ENCODE peak calls at places on chromosome 17, in nine cellular contexts. M is spleen; H is MG63; S is uterus; N is naive thymus-derived CD4-positive, alpha-beta T cell; Z is AG04450; E is transverse colon; D is IMR-90; P is prostate gland. C is an unnamed sample. For H3K9me3, the result is how much of the 10 kb centered on the place peaks cover.

GRCh38 chr17:33515974-33516373 is 222.9 kb upstream of the ASIC2 start:
- DNase-seq in N (no peak), Z (no peak), E (no peak), P (no peak), M (no peak), H (no peak), D (no peak), S (no peak), C (no peak)

GRCh38 chr17:48102700-48103378 is 1.6 kb upstream of the CBX1 start:
- DNase-seq in H (no peak), N (peak), Z (no peak), D (no peak), E (no peak), S (no peak), M (peak), P (no peak), C (no peak)

GRCh38 chr17:69898606-69899005 is 176.4 kb upstream of the KCNJ16 start:
- DNase-seq in E (no peak), N (no peak), M (no peak), H (no peak), P (no peak), S (no peak), D (no peak), Z (no peak), C (no peak)

GRCh38 chr17:1484586-1485310 is 7.7 kb downstream of the MYO1C start:
- DNase-seq in M (peak), P (no peak), N (peak), E (peak), D (no peak), H (peak), S (peak), Z (no peak), C (peak)

GRCh38 chr17:55903028-55903690 is 152.3 kb downstream of the PCTP start:
- DNase-seq in Z (no peak), S (no peak), E (no peak), P (no peak), N (no peak), D (no peak), M (no peak), H (peak), C (no peak)

GRCh38 chr17:444879-445454 is 92.4 kb upstream of the RPH3AL start:
- DNase-seq in Z (no peak), H (no peak), P (no peak), D (no peak), N (no peak), S (no peak), E (no peak), M (no peak), C (no peak)

GRCh38 chr17:56176101-56176500 is 22.8 kb downstream of the ANKFN1 start:
- DNase-seq in E (no peak), S (no peak), M (no peak), N (no peak), P (no peak), D (peak), H (peak), Z (no peak), C (no peak)

GRCh38 chr17:39969375-39969774 is 6.6 kb downstream of the GSDMA start:
- DNase-seq in E (no peak), Z (no peak), N (no peak), D (no peak), H (no peak), M (no peak), P (no peak), S (no peak), C (no peak)

GRCh38 chr17:59026176-59026939 is 80.3 kb downstream of the TRIM37 start:
- DNase-seq in P (no peak), D (no peak), S (no peak), H (no peak), M (no peak), Z (no peak), N (no peak), E (no peak), C (no peak)

GRCh38 chr17:29257756-29258155 is 11.1 kb downstream of the CRYBA1 start:
- DNase-seq in D (peak), Z (no peak), H (no peak), E (no peak), N (no peak), S (no peak), M (no peak), P (no peak), C (no peak)

GRCh38 chr17:27338536-27338985 is 44.6 kb downstream of the WSB1 start:
- DNase-seq in E (no peak), D (no peak), N (no peak), H (no peak), Z (no peak), P (no peak), M (no peak), S (no peak), C (no peak)

GRCh38 chr17:75065562-75066151 is 18.6 kb downstream of the KCTD2 start:
- DNase-seq in N (no peak), Z (no peak), M (peak), P (no peak), S (no peak), D (no peak), E (no peak), H (no peak), C (no peak)

GRCh38 chr17:57553991-57554825 is 190.9 kb downstream of the CCDC182 start:
- DNase-seq in M (no peak), Z (no peak), H (no peak), D (peak), N (no peak), P (no peak), E (peak), S (no peak), C (no peak)

GRCh38 chr17:57750109-57750845 is 5.2 kb upstream of the CCDC182 start:
- DNase-seq in M (no peak), E (no peak), P (no peak), H (no peak), Z (no peak), N (no peak), S (no peak), D (no peak), C (no peak)

GRCh38 chr17:76359375-76359774 is 5.7 kb upstream of the PRPSAP1 start:
- DNase-seq in M (no peak), E (no peak), Z (no peak), P (no peak), D (no peak), S (no peak), N (no peak), H (no peak), C (no peak)

GRCh38 chr17:43359469-43360105 is 39.2 kb upstream of the ARL4D start:
- DNase-seq in N (peak), Z (no peak), P (no peak), H (no peak), D (no peak), S (no peak), M (no peak), E (peak), C (no peak)

GRCh38 chr17:60139438-60140285 is 10.1 kb upstream of the CA4 start:
- DNase-seq in Z (peak), E (peak), N (peak), S (peak), D (peak), H (peak), M (peak), P (peak), C (peak)

GRCh38 chr17:13626703-13627102 is 25.0 kb upstream of the HS3ST3A1 start:
- DNase-seq in D (peak), M (no peak), H (no peak), E (no peak), P (no peak), S (no peak), N (no peak), Z (peak), C (no peak)

GRCh38 chr17:61658183-61658582 is 67.2 kb upstream of the NACA2 start:
- DNase-seq in M (no peak), H (no peak), E (no peak), Z (no peak), P (no peak), N (no peak), S (no peak), D (no peak), C (no peak)

GRCh38 chr17:19011581-19011980 is 7.0 kb upstream of the FAM83G start:
- DNase-seq in S (no peak), E (no peak), H (no peak), N (no peak), M (peak), Z (no peak), D (no peak), P (no peak), C (no peak)

GRCh38 chr17:66330646-66331037 is 28.2 kb downstream of the PRKCA start:
- DNase-seq in S (peak), Z (no peak), P (no peak), M (no peak), N (no peak), H (no peak), E (no peak), D (no peak), C (no peak)

GRCh38 chr17:63314766-63315165 is 131.3 kb downstream of the CYB561 start:
- DNase-seq in Z (no peak), H (no peak), P (no peak), N (no peak), M (no peak), E (no peak), S (no peak), D (no peak), C (no peak)

GRCh38 chr17:50210249-50211225 is 9.1 kb upstream of the COL1A1 start:
- DNase-seq in Z (peak), S (peak), D (peak), P (no peak), H (peak), E (peak), N (no peak), M (no peak), C (no peak)

GRCh38 chr17:77795685-77796084 is 162.8 kb upstream of the TNRC6C start:
- DNase-seq in D (no peak), N (no peak), Z (no peak), E (no peak), S (no peak), H (no peak), P (no peak), M (peak), C (no peak)

GRCh38 chr17:77107506-77108433 is 33.0 kb upstream of the SEC14L1 start:
- DNase-seq in Z (no peak), H (peak), P (no peak), M (no peak), D (peak), E (peak), S (no peak), N (no peak), C (peak)

GRCh38 chr17:19354123-19354522 is 8.4 kb downstream of the B9D1 start:
- DNase-seq in H (peak), M (no peak), D (peak), N (no peak), P (no peak), Z (peak), E (no peak), S (no peak), C (no peak)

GRCh38 chr17:75544250-75544649 is 18.8 kb downstream of the LLGL2 start:
- DNase-seq in N (no peak), P (no peak), Z (no peak), E (no peak), D (no peak), H (no peak), S (no peak), M (no peak), C (no peak)

GRCh38 chr17:49315974-49316570 is 46.0 kb downstream of the ZNF652 start:
- DNase-seq in S (no peak), N (no peak), H (no peak), E (no peak), P (no peak), D (peak), M (no peak), Z (no peak), C (no peak)

DNA sequence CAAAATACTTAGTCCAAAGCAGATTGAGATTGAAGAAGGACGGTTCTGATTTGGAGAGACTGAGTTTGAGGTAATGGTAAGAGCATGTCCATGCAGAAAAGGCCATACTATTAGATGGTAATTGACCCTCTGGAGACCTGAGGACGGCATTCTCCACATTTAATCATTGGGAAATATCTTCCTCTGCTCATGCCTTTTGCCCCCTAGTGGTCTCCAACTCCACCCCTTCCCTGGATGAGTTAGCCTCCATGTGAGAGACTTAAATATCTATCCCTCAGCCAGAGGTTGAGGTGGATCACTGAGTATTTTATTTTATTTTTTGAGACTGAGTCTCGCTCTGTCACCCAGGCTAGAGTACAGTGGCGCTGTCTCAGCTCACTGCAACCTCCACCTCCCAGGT is 10.4 kb upstream of the OR3A1 start:
- DNase-seq in H (no peak), M (no peak), P (no peak), N (no peak), Z (no peak), S (no peak), D (no peak), E (no peak), C (no peak)
- H3K9me3 ChIP-seq in H (under half), M (under half), P (under half), N (under half), Z (under half), S (under half), D (under half), E (under half), C (under half)

GRCh38 chr17:80153004-80153403 is 6.1 kb upstream of the EIF4A3 start:
- DNase-seq in N (no peak), E (no peak), P (no peak), S (no peak), M (no peak), D (no peak), Z (no peak), H (no peak), C (no peak)
- H3K9me3 ChIP-seq in N (under half), E (under half), P (under half), S (under half), M (under half), D (under half), Z (under half), H (under half), C (under half)

DNA sequence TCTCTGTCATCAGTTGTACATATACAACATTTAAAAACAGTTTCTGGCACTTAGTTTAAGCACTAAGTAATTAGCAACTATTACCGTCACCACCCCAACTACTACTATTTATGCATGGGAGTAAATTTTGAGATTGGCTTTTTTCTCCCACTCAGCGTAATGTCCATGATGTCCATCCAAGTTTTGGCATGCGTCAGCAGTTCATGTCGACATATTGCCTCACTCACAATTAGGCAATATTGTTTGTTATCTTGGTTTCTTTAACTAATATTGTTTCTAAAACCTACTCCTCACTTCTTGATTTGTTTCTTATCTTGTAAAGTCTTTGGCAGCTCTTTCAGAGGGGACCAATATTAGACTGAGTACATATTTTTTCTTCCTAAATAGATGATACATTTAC is 131.3 kb downstream of the KCNJ18 start:
- DNase-seq in E (no peak), P (no peak), N (no peak), Z (no peak), M (no peak), H (no peak), S (no peak), D (no peak), C (no peak)
- H3K9me3 ChIP-seq in E (under half), P (under half), N (under half), Z (under half), M (under half), H (under half), S (under half), D (under half), C (under half)

DNA sequence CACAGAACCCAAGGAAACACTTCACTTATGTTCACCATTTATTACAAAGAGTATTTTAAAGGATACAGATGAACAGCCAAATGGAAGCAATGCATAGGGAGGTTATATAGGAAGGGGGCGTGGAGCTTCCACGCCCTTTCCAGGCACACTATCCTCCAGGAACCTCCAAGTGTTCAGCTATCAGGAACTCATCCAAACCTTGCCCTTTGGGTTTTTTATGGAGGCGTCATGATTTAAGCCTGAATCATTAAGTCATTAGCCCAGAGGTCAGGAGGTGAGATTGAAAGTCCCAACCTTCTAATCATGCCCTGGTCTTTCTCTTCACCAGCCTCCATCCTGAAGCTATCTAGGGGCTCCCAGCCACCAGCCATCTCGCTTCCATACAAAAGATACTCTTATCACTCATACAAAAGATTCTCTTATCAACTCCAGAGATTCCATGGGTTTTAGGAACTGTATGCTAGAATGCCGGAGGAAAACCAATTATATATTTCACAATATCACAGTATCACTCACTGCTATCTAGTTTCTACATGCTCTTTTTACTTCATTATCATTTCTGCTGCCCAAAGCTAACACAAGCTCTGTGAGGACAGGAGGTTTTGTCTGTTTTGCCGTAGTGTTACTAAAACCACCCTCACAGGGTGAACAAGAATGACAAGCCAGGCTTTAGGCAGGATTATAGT is 213.4 kb downstream of the SLC39A11 start:
- DNase-seq in M (no peak), S (no peak), P (no peak), E (no peak), H (no peak), Z (no peak), D (no peak), N (no peak), C (no peak)
- H3K9me3 ChIP-seq in M (under half), S (under half), P (under half), E (under half), H (under half), Z (under half), D (under half), N (under half), C (under half)

GRCh38 chr17:52064791-52065211 is 93.7 kb downstream of the CA10 start:
- DNase-seq in N (no peak), Z (no peak), M (no peak), D (no peak), H (peak), P (no peak), E (no peak), S (no peak), C (no peak)
- H3K9me3 ChIP-seq in N (under half), Z (under half), M (under half), D (under half), H (under half), P (under half), E (under half), S (under half), C (under half)

GRCh38 chr17:17425591-17425990 is 51.2 kb upstream of the MED9 start:
- DNase-seq in D (no peak), N (no peak), E (no peak), S (no peak), Z (no peak), H (no peak), M (no peak), P (no peak), C (no peak)
- H3K9me3 ChIP-seq in D (under half), N (under half), E (under half), S (under half), Z (under half), H (under half), M (under half), P (under half), C (under half)

DNA sequence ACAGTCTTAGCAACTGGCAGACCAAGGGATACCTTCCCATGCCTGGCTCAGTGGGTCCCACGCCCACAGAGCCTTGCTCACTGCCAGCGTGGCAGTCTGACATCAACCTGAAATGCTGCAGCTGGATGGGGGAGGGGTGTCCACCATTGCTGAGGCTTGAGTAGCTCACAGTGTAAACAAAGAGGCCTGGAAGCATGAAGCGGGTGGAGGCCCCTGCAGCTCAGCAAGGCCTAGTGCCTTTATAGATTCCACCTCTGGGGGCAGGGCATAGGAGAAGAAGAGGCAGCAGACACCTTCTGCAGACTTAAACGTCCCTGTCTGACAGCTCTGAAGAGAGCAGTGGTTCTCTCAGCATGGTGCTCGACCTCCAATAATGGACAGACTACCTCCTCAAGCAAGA is 263.2 kb downstream of the KIF2B start:
- DNase-seq in P (no peak), M (no peak), N (no peak), E (no peak), S (no peak), H (peak), Z (no peak), D (no peak), C (no peak)
- H3K9me3 ChIP-seq in P (under half), M (under half), N (under half), E (under half), S (under half), H (under half), Z (under half), D (under half), C (under half)

DNA sequence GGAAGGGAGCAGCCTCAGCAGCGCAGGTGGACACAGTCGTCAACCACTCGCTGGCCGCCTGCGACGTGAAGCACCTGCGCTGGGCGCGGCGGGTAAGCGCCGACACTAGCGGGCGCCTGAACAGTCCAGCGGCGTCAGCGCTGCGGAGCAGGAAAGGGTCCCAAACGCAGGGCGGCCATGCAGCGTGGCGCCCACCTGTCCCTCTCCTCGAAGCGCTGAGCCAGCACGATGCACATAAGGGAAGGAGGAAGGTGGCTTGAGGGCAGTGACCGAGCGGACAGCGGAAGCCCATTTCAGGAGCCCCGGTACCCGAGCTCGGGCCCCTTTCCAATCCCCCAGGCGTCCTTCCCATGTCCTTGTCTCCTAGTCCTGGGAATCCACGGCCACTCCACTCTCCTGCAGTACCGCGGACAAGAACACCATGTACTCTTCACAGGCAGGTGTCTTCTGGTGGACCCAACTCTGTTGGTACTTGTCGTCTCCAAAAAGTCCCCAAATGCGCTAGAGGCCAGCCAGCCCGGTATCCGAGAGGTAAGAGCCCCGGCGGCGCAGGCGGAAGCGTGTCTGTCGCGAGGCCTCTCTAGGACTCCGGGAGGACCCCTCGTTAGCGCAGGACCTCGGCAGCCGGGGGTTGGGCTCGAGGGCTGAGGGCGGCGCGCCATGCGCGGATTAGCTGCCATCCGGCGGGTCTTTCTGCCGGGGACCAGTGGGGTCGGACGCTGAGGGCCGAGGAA is 14.4 kb downstream of the ZNF232 start:
- DNase-seq in S (peak), Z (no peak), E (peak), P (peak), H (no peak), D (no peak), N (peak), M (peak), C (no peak)
- H3K9me3 ChIP-seq in S (under half), Z (half or more), E (half or more), P (under half), H (under half), D (half or more), N (under half), M (under half), C (under half)

GRCh38 chr17:67655478-67656148 is 62.1 kb upstream of the NOL11 start:
- DNase-seq in E (no peak), Z (no peak), H (no peak), N (no peak), S (no peak), P (no peak), D (no peak), M (no peak), C (no peak)

GRCh38 chr17:67659028-67659427 is 58.7 kb upstream of the NOL11 start:
- DNase-seq in P (no peak), S (no peak), E (no peak), Z (no peak), D (no peak), N (no peak), H (no peak), M (no peak), C (no peak)

GRCh38 chr17:67658265-67658664 is 59.5 kb upstream of the NOL11 start:
- DNase-seq in D (no peak), N (no peak), M (no peak), P (no peak), S (no peak), H (no peak), E (no peak), Z (no peak), C (no peak)

GRCh38 chr17:67656494-67657203 is 61.1 kb upstream of the NOL11 start:
- DNase-seq in Z (no peak), P (no peak), M (no peak), S (no peak), D (no peak), E (no peak), N (no peak), H (no peak), C (no peak)

GRCh38 chr17:67657596-67657995 is 60.1 kb upstream of the NOL11 start:
- DNase-seq in E (no peak), P (no peak), M (no peak), H (no peak), S (no peak), Z (no peak), N (no peak), D (no peak), C (no peak)
- H3K9me3 ChIP-seq in E (under half), P (under half), M (under half), H (under half), S (under half), Z (under half), N (under half), D (under half), C (under half)